ENCODE peak calls at places on chromosomes 16 and 17, in seven cellular contexts. G, B, C, Q, H, P and U are unnamed samples.

GRCh38 chr17:30981531-30982519 is 11.0 kb downstream of the RNF135 start:
- DNase-seq in G (no peak), B (no peak), C (no peak), Q (no peak), H (no peak), P (no peak), U (no peak)

GRCh38 chr16:20674684-20675487 is 22.6 kb downstream of the ACSM1 start:
- DNase-seq in G (no peak), B (no peak), C (no peak), Q (no peak), H (no peak), P (no peak), U (peak)

GRCh38 chr16:81708459-81709368 is 70.4 kb upstream of the PLCG2 start:
- DNase-seq in G (peak), B (no peak), C (no peak), Q (no peak), H (peak), P (no peak), U (no peak)

GRCh38 chr17:60059082-60059481 is 19.6 kb downstream of the HEATR6 start:
- DNase-seq in G (no peak), B (no peak), C (no peak), Q (no peak), H (no peak), P (no peak), U (no peak)

GRCh38 chr16:11356573-11357331 is 11.5 kb downstream of the RMI2 start:
- DNase-seq in G (peak), B (peak), C (peak), Q (peak), H (peak), P (peak), U (peak)

GRCh38 chr16:83901101-83901500 is 2.2 kb downstream of the MLYCD start:
- DNase-seq in G (no peak), B (no peak), C (no peak), Q (no peak), H (no peak), P (peak), U (peak)

GRCh38 chr16:30430428-30430970 is 669 bp upstream of the DCTPP1 start:
- DNase-seq in G (no peak), B (no peak), C (no peak), Q (no peak), H (peak), P (no peak), U (no peak)

GRCh38 chr17:19335951-19336631 is 26.4 kb downstream of the B9D1 start:
- DNase-seq in G (no peak), B (no peak), C (no peak), Q (no peak), H (no peak), P (no peak), U (no peak)